ENCODE peak calls at places on chromosomes 6 and 20, in seven cellular contexts. One of them, this sample, is unnamed.
A peak's percentile ranks its signal among the peaks of the same experiment; 100 is the strongest.

GRCh38 chr6:52994031-52994788 is 874 bp downstream of the GSTA4 start:
- DNase-seq in H9: no peak
- DNase-seq in lung: peak; percentile 32
- DNase-seq in IMR-90: peak; percentile 51
- DNase-seq in GM12878: no peak
- DNase-seq in left lung: no peak
- DNase-seq in CD8-positive, alpha-beta memory T cell: no peak
- DNase-seq in this sample: peak; percentile 63

GRCh38 chr20:17660667-17661066 is 21.4 kb downstream of the RRBP1 start:
- DNase-seq in CD8-positive, alpha-beta memory T cell: no peak
- DNase-seq in GM12878: no peak
- DNase-seq in lung: no peak
- DNase-seq in left lung: no peak
- DNase-seq in IMR-90: no peak
- DNase-seq in H9: no peak
- DNase-seq in this sample: no peak

GRCh38 chr6:33314515-33314942 is 651 bp upstream of the TAPBP start:
- DNase-seq in lung: peak; percentile 71
- DNase-seq in CD8-positive, alpha-beta memory T cell: peak; percentile 76
- DNase-seq in IMR-90: peak; percentile 86
- DNase-seq in GM12878: no peak
- DNase-seq in H9: peak; percentile 77
- DNase-seq in left lung: no peak
- DNase-seq in this sample: peak; percentile 51

GRCh38 chr6:72084992-72085569 is 198.7 kb downstream of the RIMS1 start:
- DNase-seq in IMR-90: peak; percentile 18
- DNase-seq in GM12878: no peak
- DNase-seq in H9: no peak
- DNase-seq in left lung: no peak
- DNase-seq in CD8-positive, alpha-beta memory T cell: no peak
- DNase-seq in lung: no peak
- DNase-seq in this sample: no peak

GRCh38 chr6:79864421-79864820 is 82.9 kb downstream of the ELOVL4 start:
- DNase-seq in GM12878: no peak
- DNase-seq in CD8-positive, alpha-beta memory T cell: no peak
- DNase-seq in lung: no peak
- DNase-seq in left lung: no peak
- DNase-seq in IMR-90: no peak
- DNase-seq in H9: no peak
- DNase-seq in this sample: no peak

GRCh38 chr20:53917145-53918009 is 153.0 kb downstream of the BCAS1 start:
- DNase-seq in H9: no peak
- DNase-seq in GM12878: peak; percentile 93
- DNase-seq in lung: no peak
- DNase-seq in IMR-90: no peak
- DNase-seq in CD8-positive, alpha-beta memory T cell: no peak
- DNase-seq in left lung: no peak
- DNase-seq in this sample: no peak

GRCh38 chr20:61042501-61043385 is 209.3 kb upstream of the CDH4 start:
- DNase-seq in GM12878: no peak
- DNase-seq in IMR-90: peak; percentile 18
- DNase-seq in left lung: no peak
- DNase-seq in H9: no peak
- DNase-seq in CD8-positive, alpha-beta memory T cell: no peak
- DNase-seq in lung: no peak
- DNase-seq in this sample: no peak

GRCh38 chr6:131979515-131980337 is 28.6 kb upstream of the CCN2 start:
- DNase-seq in lung: no peak
- DNase-seq in CD8-positive, alpha-beta memory T cell: no peak
- DNase-seq in IMR-90: peak; percentile 97
- DNase-seq in GM12878: no peak
- DNase-seq in H9: no peak
- DNase-seq in left lung: no peak
- DNase-seq in this sample: no peak

GRCh38 chr6:132005177-132005576 is 54.0 kb upstream of the CCN2 start:
- DNase-seq in CD8-positive, alpha-beta memory T cell: no peak
- DNase-seq in H9: no peak
- DNase-seq in IMR-90: no peak
- DNase-seq in GM12878: no peak
- DNase-seq in lung: no peak
- DNase-seq in left lung: no peak
- DNase-seq in this sample: no peak

GRCh38 chr6:41072836-41073202 is at the start of gene NFYA:
- DNase-seq in CD8-positive, alpha-beta memory T cell: no peak
- DNase-seq in H9: peak; percentile 99
- DNase-seq in IMR-90: peak; percentile 99
- DNase-seq in GM12878: no peak
- DNase-seq in left lung: peak; percentile 99
- DNase-seq in lung: no peak
- DNase-seq in this sample: peak; percentile 100

GRCh38 chr20:49281059-49281912 is 3.4 kb upstream of the ZNFX1 start:
- DNase-seq in lung: no peak
- DNase-seq in IMR-90: no peak
- DNase-seq in GM12878: no peak
- DNase-seq in CD8-positive, alpha-beta memory T cell: no peak
- DNase-seq in left lung: no peak
- DNase-seq in H9: peak; percentile 71
- DNase-seq in this sample: no peak

GRCh38 chr20:17750722-17751045 is 50.9 kb downstream of the BANF2 start:
- DNase-seq in GM12878: no peak
- DNase-seq in H9: no peak
- DNase-seq in left lung: no peak
- DNase-seq in lung: no peak
- DNase-seq in CD8-positive, alpha-beta memory T cell: no peak
- DNase-seq in IMR-90: no peak
- DNase-seq in this sample: no peak

GRCh38 chr6:41182069-41183034 is 18.6 kb downstream of the TREML2 start:
- DNase-seq in lung: peak; percentile 65
- DNase-seq in left lung: no peak
- DNase-seq in H9: peak; percentile 67
- DNase-seq in GM12878: no peak
- DNase-seq in CD8-positive, alpha-beta memory T cell: peak; percentile 36
- DNase-seq in IMR-90: peak; percentile 55
- DNase-seq in this sample: no peak

GRCh38 chr6:24458134-24458533 is 31.2 kb downstream of the GPLD1 start:
- DNase-seq in IMR-90: no peak
- DNase-seq in GM12878: no peak
- DNase-seq in lung: no peak
- DNase-seq in left lung: no peak
- DNase-seq in H9: no peak
- DNase-seq in CD8-positive, alpha-beta memory T cell: no peak
- DNase-seq in this sample: no peak

DNA sequence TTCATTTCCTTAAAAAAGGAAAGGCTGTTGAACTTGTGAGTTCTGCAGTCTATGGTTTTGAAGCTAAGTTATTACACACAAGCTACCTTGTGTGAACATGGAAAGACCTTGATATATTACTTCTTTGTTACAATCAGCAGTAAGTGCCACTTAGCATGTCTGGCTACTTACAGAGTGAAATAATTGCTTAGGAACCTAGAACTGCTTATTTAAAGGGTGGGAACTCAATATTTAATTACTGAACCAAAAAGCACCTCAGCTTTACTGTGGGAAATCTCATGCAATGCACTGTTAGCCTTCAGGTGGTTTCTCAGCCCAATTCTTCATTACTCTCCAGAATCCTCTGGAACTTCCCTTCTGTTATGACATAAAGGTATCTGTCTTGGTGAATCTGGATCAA is 17.9 kb downstream of the PERP start:
- DNase-seq in H9: no peak
- DNase-seq in IMR-90: no peak
- DNase-seq in left lung: no peak
- DNase-seq in CD8-positive, alpha-beta memory T cell: no peak
- DNase-seq in lung: no peak
- DNase-seq in GM12878: no peak
- DNase-seq in this sample: no peak
- H3K27ac ChIP-seq in H9: no peak overlapping the region
- H3K27ac ChIP-seq in IMR-90: peak overlapping the region; percentile 96
- H3K27ac ChIP-seq in left lung: peak overlapping the region; percentile 13
- H3K27ac ChIP-seq in CD8-positive, alpha-beta memory T cell: no peak overlapping the region
- H3K27ac ChIP-seq in lung: no peak overlapping the region
- H3K27ac ChIP-seq in GM12878: no peak overlapping the region
- H3K27ac ChIP-seq in this sample: no peak overlapping the region

DNA sequence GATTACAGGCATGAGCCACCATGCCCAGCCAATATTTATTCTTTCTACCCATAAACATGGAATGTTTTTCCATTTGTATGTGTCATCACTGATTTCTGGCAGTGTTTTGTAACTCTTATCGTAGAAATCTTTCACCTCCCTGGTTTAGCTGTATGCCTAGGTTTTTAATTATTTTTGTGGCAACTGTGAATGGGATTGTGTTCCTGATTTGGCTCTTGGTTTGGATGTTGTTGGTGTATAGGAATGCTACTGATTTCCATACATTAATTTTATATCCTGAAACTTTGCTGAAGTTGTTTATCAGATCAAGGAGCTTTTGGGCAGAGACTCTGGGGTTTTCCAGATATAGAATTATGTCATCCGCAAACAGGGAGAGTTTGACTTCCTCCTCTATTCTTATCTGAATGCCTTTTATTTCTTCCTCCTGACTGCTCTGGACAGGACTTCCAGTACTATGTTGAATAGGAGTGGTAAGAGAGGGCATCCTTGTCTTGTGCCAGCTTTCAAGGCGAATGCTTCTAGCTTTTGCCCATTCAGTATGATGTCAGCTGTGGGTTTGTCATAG is 198.6 kb downstream of the ZDHHC14 start:
- DNase-seq in H9: no peak
- DNase-seq in CD8-positive, alpha-beta memory T cell: no peak
- DNase-seq in left lung: no peak
- DNase-seq in IMR-90: no peak
- DNase-seq in lung: no peak
- DNase-seq in GM12878: no peak
- DNase-seq in this sample: no peak
- H3K27ac ChIP-seq in H9: no peak overlapping the region
- H3K27ac ChIP-seq in CD8-positive, alpha-beta memory T cell: no peak overlapping the region
- H3K27ac ChIP-seq in left lung: no peak overlapping the region
- H3K27ac ChIP-seq in IMR-90: no peak overlapping the region
- H3K27ac ChIP-seq in lung: no peak overlapping the region
- H3K27ac ChIP-seq in GM12878: no peak overlapping the region
- H3K27ac ChIP-seq in this sample: no peak overlapping the region

GRCh38 chr6:42199106-42199981 is 4.6 kb upstream of the GUCA1B start:
- DNase-seq in GM12878: no peak
- DNase-seq in lung: no peak
- DNase-seq in CD8-positive, alpha-beta memory T cell: no peak
- DNase-seq in IMR-90: peak; percentile 68
- DNase-seq in left lung: no peak
- DNase-seq in H9: no peak
- DNase-seq in this sample: no peak

GRCh38 chr6:42200035-42200434 is 5.3 kb upstream of the GUCA1B start:
- DNase-seq in IMR-90: peak; percentile 99
- DNase-seq in lung: no peak
- DNase-seq in H9: no peak
- DNase-seq in CD8-positive, alpha-beta memory T cell: no peak
- DNase-seq in left lung: no peak
- DNase-seq in GM12878: no peak
- DNase-seq in this sample: no peak

GRCh38 chr6:42195415-42195814 is 659 bp upstream of the GUCA1B start:
- DNase-seq in GM12878: no peak
- DNase-seq in CD8-positive, alpha-beta memory T cell: no peak
- DNase-seq in H9: no peak
- DNase-seq in lung: no peak
- DNase-seq in left lung: no peak
- DNase-seq in IMR-90: no peak
- DNase-seq in this sample: no peak

GRCh38 chr6:42201382-42201781 is 6.6 kb upstream of the GUCA1B start:
- DNase-seq in lung: no peak
- DNase-seq in H9: no peak
- DNase-seq in left lung: no peak
- DNase-seq in IMR-90: peak; percentile 30
- DNase-seq in GM12878: no peak
- DNase-seq in CD8-positive, alpha-beta memory T cell: no peak
- DNase-seq in this sample: no peak

DNA sequence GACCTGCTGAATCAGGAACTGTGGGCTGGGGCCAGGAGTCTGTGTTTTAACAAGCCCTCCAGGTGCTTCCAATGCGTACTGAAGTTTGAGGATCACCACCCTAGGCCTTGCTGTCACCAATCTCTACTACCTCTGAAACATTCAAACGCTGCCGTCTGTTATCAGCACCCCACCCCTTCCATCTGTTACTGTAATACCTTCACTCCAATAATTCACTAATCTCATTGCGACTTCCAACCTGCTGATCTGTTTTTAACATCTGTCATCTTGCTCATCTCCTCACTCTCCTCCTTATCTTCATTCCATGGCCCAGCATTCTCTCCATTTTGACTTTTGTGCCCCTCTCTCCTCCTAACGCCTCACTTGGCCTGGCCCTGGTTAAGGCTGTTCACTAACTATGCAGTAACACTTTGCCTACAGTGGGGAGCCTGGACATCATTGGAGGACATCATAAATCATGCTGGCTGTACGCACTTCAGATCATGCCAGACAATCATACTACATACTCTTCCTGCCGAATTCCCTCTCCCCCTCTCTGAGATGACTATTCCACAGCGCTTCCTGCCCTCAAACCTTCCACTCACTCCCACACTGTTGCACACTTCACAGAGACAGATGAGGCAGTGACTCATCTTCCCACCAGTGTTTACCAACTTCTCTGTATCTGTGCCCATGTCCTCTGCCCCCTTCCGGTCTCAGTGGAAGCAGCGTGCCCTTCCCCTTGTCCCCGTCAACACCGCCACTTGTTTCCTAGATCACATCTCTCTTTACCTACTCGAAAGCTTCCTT is 3.0 kb upstream of the GUCA1B start:
- DNase-seq in lung: no peak
- DNase-seq in GM12878: no peak
- DNase-seq in H9: no peak
- DNase-seq in CD8-positive, alpha-beta memory T cell: no peak
- DNase-seq in IMR-90: peak; percentile 90
- DNase-seq in left lung: no peak
- DNase-seq in this sample: no peak
- H3K27ac ChIP-seq in lung: no peak overlapping the region
- H3K27ac ChIP-seq in GM12878: no peak overlapping the region
- H3K27ac ChIP-seq in H9: no peak overlapping the region
- H3K27ac ChIP-seq in CD8-positive, alpha-beta memory T cell: peak overlapping the region; percentile 28
- H3K27ac ChIP-seq in IMR-90: peak overlapping the region; percentile 71
- H3K27ac ChIP-seq in left lung: no peak overlapping the region
- H3K27ac ChIP-seq in this sample: peak overlapping the region; percentile 64

DNA sequence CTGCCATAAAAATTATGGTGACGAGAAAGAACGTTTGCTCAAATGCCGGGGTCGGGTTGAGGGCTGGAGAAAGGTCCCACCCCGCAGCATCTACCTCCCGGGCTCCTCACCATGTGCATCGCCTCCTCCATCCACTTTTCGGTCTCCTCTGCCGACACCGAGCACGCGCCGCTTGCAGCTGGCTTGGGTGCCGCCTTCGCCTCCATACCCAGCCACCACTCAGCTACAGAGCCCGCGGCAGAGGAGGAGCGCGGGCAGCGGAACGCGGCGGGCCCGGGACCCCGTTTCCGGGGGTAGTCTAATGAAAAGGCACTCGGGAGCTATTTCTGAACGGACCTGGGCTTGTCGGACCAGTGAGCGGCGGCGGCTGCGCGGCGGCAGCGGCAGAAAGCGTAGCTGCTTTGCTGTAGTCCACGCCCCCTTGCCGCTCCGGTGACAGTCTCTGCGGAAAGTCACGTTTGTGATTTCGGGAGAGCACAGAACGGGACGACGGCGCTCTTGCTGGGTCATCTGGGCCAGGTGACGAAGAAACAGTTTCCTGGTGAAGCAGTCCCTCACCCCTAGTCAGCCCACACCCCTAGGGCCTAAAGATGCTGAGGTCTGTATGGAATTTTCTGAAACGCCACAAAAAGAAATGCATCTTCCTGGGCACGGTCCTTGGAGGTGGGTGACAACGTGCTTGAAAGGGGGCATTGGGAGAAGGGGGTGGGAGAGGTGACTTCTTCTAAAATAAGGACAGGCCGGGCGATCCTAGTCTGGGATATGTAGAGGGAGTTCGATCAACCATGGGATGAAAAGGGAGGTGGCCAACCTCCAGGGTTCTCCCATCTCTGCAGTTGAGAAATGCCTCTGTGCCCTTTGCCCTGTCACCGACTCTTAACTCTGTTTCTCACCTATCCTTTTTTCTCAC is at the start of the genes ADAT2 and PEX3:
- DNase-seq in left lung: peak; percentile 99
- DNase-seq in CD8-positive, alpha-beta memory T cell: peak; percentile 91
- DNase-seq in H9: peak; percentile 96
- DNase-seq in lung: peak; percentile 94
- DNase-seq in GM12878: peak; percentile 76
- DNase-seq in IMR-90: peak; percentile 92
- DNase-seq in this sample: peak; percentile 88
- H3K27ac ChIP-seq in left lung: peak within 1 kb of the TSS; percentile 64
- H3K27ac ChIP-seq in CD8-positive, alpha-beta memory T cell: peak within 1 kb of the TSS; percentile 71
- H3K27ac ChIP-seq in H9: no peak within 1 kb of the TSS
- H3K27ac ChIP-seq in lung: peak within 1 kb of the TSS; percentile 62
- H3K27ac ChIP-seq in GM12878: peak within 1 kb of the TSS; percentile 88
- H3K27ac ChIP-seq in IMR-90: peak within 1 kb of the TSS; percentile 71
- H3K27ac ChIP-seq in this sample: peak within 1 kb of the TSS; percentile 52

This sample was measured in caudate nucleus.